ENCODE peak calls at places on chromosome 9, in six cellular contexts. N is DMS53, E is body of pancreas, Z is activated gamma-delta T cell treated with Interleukin-2 at 50 U/mL for 16 hours, C is foreskin fibroblast, V is heart right ventricle. P is an unnamed sample.

GRCh38 chr9:75084081-75084672 is 3.8 kb downstream of the NMRK1 start:
- DNase-seq in V (no peak), Z (no peak), C (no peak), N (no peak), E (no peak), P (no peak)

GRCh38 chr9:130883479-130883878 is 13.1 kb downstream of the QRFP start:
- DNase-seq in Z (no peak), V (no peak), C (no peak), N (no peak), E (no peak), P (no peak)

GRCh38 chr9:78253285-78253684 is 17.4 kb downstream of the CEP78 start:
- DNase-seq in E (no peak), N (no peak), C (no peak), V (no peak), Z (no peak), P (no peak)

GRCh38 chr9:131019387-131020239 is 10.6 kb downstream of the LAMC3 start:
- DNase-seq in Z (no peak), N (no peak), C (peak), E (no peak), V (no peak), P (no peak)

GRCh38 chr9:108041551-108041950 is 552.0 kb upstream of the KLF4 start:
- DNase-seq in N (no peak), V (no peak), Z (no peak), E (no peak), C (peak), P (no peak)

GRCh38 chr9:37498457-37498856 is 12.7 kb downstream of the POLR1E start:
- DNase-seq in Z (no peak), V (no peak), E (no peak), N (no peak), C (no peak), P (no peak)

GRCh38 chr9:125655074-125655633 is 51.9 kb downstream of the MAPKAP1 start:
- DNase-seq in N (no peak), Z (no peak), E (no peak), V (no peak), C (no peak), P (no peak)

GRCh38 chr9:2496934-2497333 is 124.7 kb upstream of the VLDLR start:
- DNase-seq in E (no peak), Z (no peak), N (no peak), V (no peak), C (no peak), P (no peak)

GRCh38 chr9:6917162-6917561 is 159.4 kb downstream of the KDM4C start:
- DNase-seq in V (no peak), E (no peak), C (no peak), N (no peak), Z (no peak), P (no peak)

GRCh38 chr9:113600871-113601545 is 137.5 kb downstream of the RGS3 start:
- DNase-seq in N (no peak), C (no peak), Z (no peak), E (no peak), V (no peak), P (no peak)

GRCh38 chr9:93080406-93080805 is 15.6 kb upstream of the CARD19 start:
- DNase-seq in C (no peak), V (no peak), E (no peak), Z (no peak), N (no peak), P (no peak)

GRCh38 chr9:14119694-14120514 is 194.0 kb downstream of the NFIB start:
- DNase-seq in Z (no peak), V (no peak), E (no peak), C (peak), N (no peak), P (no peak)

GRCh38 chr9:116234091-116234490 is 80.5 kb downstream of the PAPPA start:
- DNase-seq in N (no peak), Z (no peak), C (peak), E (no peak), V (no peak), P (no peak)

GRCh38 chr9:86352440-86353106 is 1.6 kb downstream of the TUT7 start:
- DNase-seq in C (no peak), E (no peak), Z (no peak), V (no peak), N (no peak), P (no peak)

P was measured in NCI-H1092.